ENCODE peak calls at places on chromosomes 4 and X, in six cellular contexts. One of them, this sample, is unnamed.
A peak's percentile ranks its signal among the peaks of the same experiment; 100 is the strongest.

GRCh38 chr4:88333741-88334405 is 44.8 kb upstream of the HERC6 start:
- DNase-seq in anterior cingulate cortex: no peak
- DNase-seq in astrocyte of the spinal cord: no peak
- DNase-seq in PC-3: no peak
- DNase-seq in activated T-helper 1 cell treated with Interleukin-2 at 50 U/mL for 16 hours: no peak
- DNase-seq in stimulated activated CD4-positive, alpha-beta T cell treated with anti-CD3 and anti-CD28 coated beads, Interleukin-2, amount 100 ng/mL, for 24 hours: no peak
- DNase-seq in this sample: no peak

GRCh38 chrX:44003975-44004374 is 30.8 kb upstream of the NDP start:
- DNase-seq in anterior cingulate cortex: no peak
- DNase-seq in astrocyte of the spinal cord: no peak
- DNase-seq in PC-3: no peak
- DNase-seq in activated T-helper 1 cell treated with Interleukin-2 at 50 U/mL for 16 hours: no peak
- DNase-seq in stimulated activated CD4-positive, alpha-beta T cell treated with anti-CD3 and anti-CD28 coated beads, Interleukin-2, amount 100 ng/mL, for 24 hours: no peak
- DNase-seq in this sample: no peak

GRCh38 chrX:21940356-21940829 is at the start of gene SMS:
- DNase-seq in anterior cingulate cortex: peak; percentile 23
- DNase-seq in astrocyte of the spinal cord: peak; percentile 77
- DNase-seq in PC-3: peak; percentile 81
- DNase-seq in activated T-helper 1 cell treated with Interleukin-2 at 50 U/mL for 16 hours: peak; percentile 26
- DNase-seq in stimulated activated CD4-positive, alpha-beta T cell treated with anti-CD3 and anti-CD28 coated beads, Interleukin-2, amount 100 ng/mL, for 24 hours: peak; percentile 61
- DNase-seq in this sample: peak; percentile 74

GRCh38 chrX:123399709-123400108 is 215.6 kb downstream of the GRIA3 start:
- DNase-seq in anterior cingulate cortex: no peak
- DNase-seq in astrocyte of the spinal cord: no peak
- DNase-seq in PC-3: no peak
- DNase-seq in activated T-helper 1 cell treated with Interleukin-2 at 50 U/mL for 16 hours: no peak
- DNase-seq in stimulated activated CD4-positive, alpha-beta T cell treated with anti-CD3 and anti-CD28 coated beads, Interleukin-2, amount 100 ng/mL, for 24 hours: no peak
- DNase-seq in this sample: no peak

GRCh38 chr4:87188063-87188462 is 32.4 kb downstream of the KLHL8 start:
- DNase-seq in anterior cingulate cortex: no peak
- DNase-seq in astrocyte of the spinal cord: peak; percentile 37
- DNase-seq in PC-3: peak; percentile 58
- DNase-seq in activated T-helper 1 cell treated with Interleukin-2 at 50 U/mL for 16 hours: no peak
- DNase-seq in stimulated activated CD4-positive, alpha-beta T cell treated with anti-CD3 and anti-CD28 coated beads, Interleukin-2, amount 100 ng/mL, for 24 hours: no peak
- DNase-seq in this sample: no peak

GRCh38 chr4:173735055-173735454 is 205.0 kb upstream of the HAND2 start:
- DNase-seq in anterior cingulate cortex: no peak
- DNase-seq in astrocyte of the spinal cord: no peak
- DNase-seq in PC-3: no peak
- DNase-seq in activated T-helper 1 cell treated with Interleukin-2 at 50 U/mL for 16 hours: no peak
- DNase-seq in stimulated activated CD4-positive, alpha-beta T cell treated with anti-CD3 and anti-CD28 coated beads, Interleukin-2, amount 100 ng/mL, for 24 hours: no peak
- DNase-seq in this sample: no peak

GRCh38 chr4:156663663-156664062 is 307.9 kb downstream of the PDGFC start:
- DNase-seq in anterior cingulate cortex: no peak
- DNase-seq in astrocyte of the spinal cord: no peak
- DNase-seq in PC-3: no peak
- DNase-seq in activated T-helper 1 cell treated with Interleukin-2 at 50 U/mL for 16 hours: no peak
- DNase-seq in stimulated activated CD4-positive, alpha-beta T cell treated with anti-CD3 and anti-CD28 coated beads, Interleukin-2, amount 100 ng/mL, for 24 hours: no peak
- DNase-seq in this sample: no peak

GRCh38 chr4:75243570-75243969 is 270.6 kb downstream of the RCHY1 start:
- DNase-seq in anterior cingulate cortex: no peak
- DNase-seq in astrocyte of the spinal cord: no peak
- DNase-seq in PC-3: no peak
- DNase-seq in activated T-helper 1 cell treated with Interleukin-2 at 50 U/mL for 16 hours: no peak
- DNase-seq in stimulated activated CD4-positive, alpha-beta T cell treated with anti-CD3 and anti-CD28 coated beads, Interleukin-2, amount 100 ng/mL, for 24 hours: no peak
- DNase-seq in this sample: peak; percentile 43

GRCh38 chrX:68238568-68238967 is 194.7 kb downstream of the OPHN1 start:
- DNase-seq in anterior cingulate cortex: no peak
- DNase-seq in astrocyte of the spinal cord: no peak
- DNase-seq in PC-3: peak; percentile 43
- DNase-seq in activated T-helper 1 cell treated with Interleukin-2 at 50 U/mL for 16 hours: no peak
- DNase-seq in stimulated activated CD4-positive, alpha-beta T cell treated with anti-CD3 and anti-CD28 coated beads, Interleukin-2, amount 100 ng/mL, for 24 hours: no peak
- DNase-seq in this sample: no peak

GRCh38 chrX:103170216-103170615 is 44.7 kb upstream of the BEX4 start:
- DNase-seq in anterior cingulate cortex: no peak
- DNase-seq in astrocyte of the spinal cord: peak; percentile 10
- DNase-seq in PC-3: peak; percentile 63
- DNase-seq in activated T-helper 1 cell treated with Interleukin-2 at 50 U/mL for 16 hours: no peak
- DNase-seq in stimulated activated CD4-positive, alpha-beta T cell treated with anti-CD3 and anti-CD28 coated beads, Interleukin-2, amount 100 ng/mL, for 24 hours: no peak
- DNase-seq in this sample: no peak

GRCh38 chr4:100081511-100081910 is 108.8 kb downstream of the DDIT4L start:
- DNase-seq in anterior cingulate cortex: no peak
- DNase-seq in astrocyte of the spinal cord: no peak
- DNase-seq in PC-3: peak; percentile 55
- DNase-seq in activated T-helper 1 cell treated with Interleukin-2 at 50 U/mL for 16 hours: no peak
- DNase-seq in stimulated activated CD4-positive, alpha-beta T cell treated with anti-CD3 and anti-CD28 coated beads, Interleukin-2, amount 100 ng/mL, for 24 hours: no peak
- DNase-seq in this sample: no peak

GRCh38 chr4:132593717-132594400 is 555.2 kb upstream of the PCDH10 start:
- DNase-seq in anterior cingulate cortex: no peak
- DNase-seq in astrocyte of the spinal cord: peak; percentile 16
- DNase-seq in PC-3: peak; percentile 52
- DNase-seq in activated T-helper 1 cell treated with Interleukin-2 at 50 U/mL for 16 hours: no peak
- DNase-seq in stimulated activated CD4-positive, alpha-beta T cell treated with anti-CD3 and anti-CD28 coated beads, Interleukin-2, amount 100 ng/mL, for 24 hours: no peak
- DNase-seq in this sample: no peak

GRCh38 chr4:159178147-159178541 is 75.3 kb downstream of the RAPGEF2 start:
- DNase-seq in anterior cingulate cortex: no peak
- DNase-seq in astrocyte of the spinal cord: peak; percentile 35
- DNase-seq in PC-3: no peak
- DNase-seq in activated T-helper 1 cell treated with Interleukin-2 at 50 U/mL for 16 hours: no peak
- DNase-seq in stimulated activated CD4-positive, alpha-beta T cell treated with anti-CD3 and anti-CD28 coated beads, Interleukin-2, amount 100 ng/mL, for 24 hours: no peak
- DNase-seq in this sample: no peak

GRCh38 chrX:20059467-20060128 is 57.1 kb downstream of the MAP7D2 start:
- DNase-seq in anterior cingulate cortex: no peak
- DNase-seq in astrocyte of the spinal cord: no peak
- DNase-seq in PC-3: peak; percentile 30
- DNase-seq in activated T-helper 1 cell treated with Interleukin-2 at 50 U/mL for 16 hours: no peak
- DNase-seq in stimulated activated CD4-positive, alpha-beta T cell treated with anti-CD3 and anti-CD28 coated beads, Interleukin-2, amount 100 ng/mL, for 24 hours: no peak
- DNase-seq in this sample: no peak

GRCh38 chr4:103718993-103719319 is 829 bp downstream of the TACR3 start:
- DNase-seq in anterior cingulate cortex: no peak
- DNase-seq in astrocyte of the spinal cord: peak; percentile 16
- DNase-seq in PC-3: no peak
- DNase-seq in activated T-helper 1 cell treated with Interleukin-2 at 50 U/mL for 16 hours: no peak
- DNase-seq in stimulated activated CD4-positive, alpha-beta T cell treated with anti-CD3 and anti-CD28 coated beads, Interleukin-2, amount 100 ng/mL, for 24 hours: no peak
- DNase-seq in this sample: no peak

GRCh38 chr4:182856862-182857261 is 60.3 kb downstream of the DCTD start:
- DNase-seq in anterior cingulate cortex: no peak
- DNase-seq in astrocyte of the spinal cord: no peak
- DNase-seq in PC-3: no peak
- DNase-seq in activated T-helper 1 cell treated with Interleukin-2 at 50 U/mL for 16 hours: no peak
- DNase-seq in stimulated activated CD4-positive, alpha-beta T cell treated with anti-CD3 and anti-CD28 coated beads, Interleukin-2, amount 100 ng/mL, for 24 hours: no peak
- DNase-seq in this sample: no peak

GRCh38 chr4:6918345-6918744 is 8.7 kb downstream of the TBC1D14 start:
- DNase-seq in anterior cingulate cortex: no peak
- DNase-seq in astrocyte of the spinal cord: no peak
- DNase-seq in PC-3: no peak
- DNase-seq in activated T-helper 1 cell treated with Interleukin-2 at 50 U/mL for 16 hours: no peak
- DNase-seq in stimulated activated CD4-positive, alpha-beta T cell treated with anti-CD3 and anti-CD28 coated beads, Interleukin-2, amount 100 ng/mL, for 24 hours: no peak
- DNase-seq in this sample: no peak

GRCh38 chr4:98959411-98959810 is 30.5 kb upstream of the EIF4E start:
- DNase-seq in anterior cingulate cortex: no peak
- DNase-seq in astrocyte of the spinal cord: no peak
- DNase-seq in PC-3: no peak
- DNase-seq in activated T-helper 1 cell treated with Interleukin-2 at 50 U/mL for 16 hours: no peak
- DNase-seq in stimulated activated CD4-positive, alpha-beta T cell treated with anti-CD3 and anti-CD28 coated beads, Interleukin-2, amount 100 ng/mL, for 24 hours: no peak
- DNase-seq in this sample: no peak

GRCh38 chr4:124279741-124280140 is 432.8 kb downstream of the ANKRD50 start:
- DNase-seq in anterior cingulate cortex: no peak
- DNase-seq in astrocyte of the spinal cord: no peak
- DNase-seq in PC-3: peak; percentile 29
- DNase-seq in activated T-helper 1 cell treated with Interleukin-2 at 50 U/mL for 16 hours: no peak
- DNase-seq in stimulated activated CD4-positive, alpha-beta T cell treated with anti-CD3 and anti-CD28 coated beads, Interleukin-2, amount 100 ng/mL, for 24 hours: no peak
- DNase-seq in this sample: no peak

GRCh38 chr4:8048856-8049686 is 109.4 kb upstream of the AFAP1 start:
- DNase-seq in anterior cingulate cortex: no peak
- DNase-seq in astrocyte of the spinal cord: no peak
- DNase-seq in PC-3: no peak
- DNase-seq in activated T-helper 1 cell treated with Interleukin-2 at 50 U/mL for 16 hours: no peak
- DNase-seq in stimulated activated CD4-positive, alpha-beta T cell treated with anti-CD3 and anti-CD28 coated beads, Interleukin-2, amount 100 ng/mL, for 24 hours: no peak
- DNase-seq in this sample: no peak

GRCh38 chr4:2795558-2796260 is 2.8 kb downstream of the SH3BP2 start:
- DNase-seq in anterior cingulate cortex: no peak
- DNase-seq in astrocyte of the spinal cord: no peak
- DNase-seq in PC-3: no peak
- DNase-seq in activated T-helper 1 cell treated with Interleukin-2 at 50 U/mL for 16 hours: no peak
- DNase-seq in stimulated activated CD4-positive, alpha-beta T cell treated with anti-CD3 and anti-CD28 coated beads, Interleukin-2, amount 100 ng/mL, for 24 hours: no peak
- DNase-seq in this sample: peak; percentile 31

GRCh38 chrX:23365541-23365940 is 30.9 kb downstream of the PTCHD1 start:
- DNase-seq in anterior cingulate cortex: no peak
- DNase-seq in astrocyte of the spinal cord: no peak
- DNase-seq in PC-3: no peak
- DNase-seq in activated T-helper 1 cell treated with Interleukin-2 at 50 U/mL for 16 hours: no peak
- DNase-seq in stimulated activated CD4-positive, alpha-beta T cell treated with anti-CD3 and anti-CD28 coated beads, Interleukin-2, amount 100 ng/mL, for 24 hours: no peak
- DNase-seq in this sample: no peak

GRCh38 chr4:37993806-37994205 is 33.6 kb downstream of the PTTG2 start:
- DNase-seq in anterior cingulate cortex: no peak
- DNase-seq in astrocyte of the spinal cord: no peak
- DNase-seq in PC-3: no peak
- DNase-seq in activated T-helper 1 cell treated with Interleukin-2 at 50 U/mL for 16 hours: no peak
- DNase-seq in stimulated activated CD4-positive, alpha-beta T cell treated with anti-CD3 and anti-CD28 coated beads, Interleukin-2, amount 100 ng/mL, for 24 hours: no peak
- DNase-seq in this sample: no peak

GRCh38 chr4:169103966-169104412 is 93.9 kb upstream of the CBR4 start:
- DNase-seq in anterior cingulate cortex: no peak
- DNase-seq in astrocyte of the spinal cord: peak; percentile 25
- DNase-seq in PC-3: peak; percentile 95
- DNase-seq in activated T-helper 1 cell treated with Interleukin-2 at 50 U/mL for 16 hours: no peak
- DNase-seq in stimulated activated CD4-positive, alpha-beta T cell treated with anti-CD3 and anti-CD28 coated beads, Interleukin-2, amount 100 ng/mL, for 24 hours: no peak
- DNase-seq in this sample: no peak

GRCh38 chr4:38387348-38387747 is 276.7 kb upstream of the KLF3 start:
- DNase-seq in anterior cingulate cortex: no peak
- DNase-seq in astrocyte of the spinal cord: peak; percentile 39
- DNase-seq in PC-3: no peak
- DNase-seq in activated T-helper 1 cell treated with Interleukin-2 at 50 U/mL for 16 hours: no peak
- DNase-seq in stimulated activated CD4-positive, alpha-beta T cell treated with anti-CD3 and anti-CD28 coated beads, Interleukin-2, amount 100 ng/mL, for 24 hours: no peak
- DNase-seq in this sample: peak; percentile 78

GRCh38 chr4:184588893-184589292 is 60.4 kb downstream of the CASP3 start:
- DNase-seq in anterior cingulate cortex: peak; percentile 11
- DNase-seq in astrocyte of the spinal cord: peak; percentile 53
- DNase-seq in PC-3: no peak
- DNase-seq in activated T-helper 1 cell treated with Interleukin-2 at 50 U/mL for 16 hours: no peak
- DNase-seq in stimulated activated CD4-positive, alpha-beta T cell treated with anti-CD3 and anti-CD28 coated beads, Interleukin-2, amount 100 ng/mL, for 24 hours: no peak
- DNase-seq in this sample: no peak

GRCh38 chrX:139931646-139932076 is 1.2 kb downstream of the ATP11C start:
- DNase-seq in anterior cingulate cortex: no peak
- DNase-seq in astrocyte of the spinal cord: no peak
- DNase-seq in PC-3: no peak
- DNase-seq in activated T-helper 1 cell treated with Interleukin-2 at 50 U/mL for 16 hours: no peak
- DNase-seq in stimulated activated CD4-positive, alpha-beta T cell treated with anti-CD3 and anti-CD28 coated beads, Interleukin-2, amount 100 ng/mL, for 24 hours: no peak
- DNase-seq in this sample: no peak

GRCh38 chr4:8303485-8304281 is 34.1 kb downstream of the HTRA3 start:
- DNase-seq in anterior cingulate cortex: no peak
- DNase-seq in astrocyte of the spinal cord: peak; percentile 79
- DNase-seq in PC-3: peak; percentile 90
- DNase-seq in activated T-helper 1 cell treated with Interleukin-2 at 50 U/mL for 16 hours: no peak
- DNase-seq in stimulated activated CD4-positive, alpha-beta T cell treated with anti-CD3 and anti-CD28 coated beads, Interleukin-2, amount 100 ng/mL, for 24 hours: no peak
- DNase-seq in this sample: no peak

GRCh38 chr4:86633854-86634253 is 39.7 kb downstream of the PTPN13 start:
- DNase-seq in anterior cingulate cortex: no peak
- DNase-seq in astrocyte of the spinal cord: peak; percentile 25
- DNase-seq in PC-3: no peak
- DNase-seq in activated T-helper 1 cell treated with Interleukin-2 at 50 U/mL for 16 hours: no peak
- DNase-seq in stimulated activated CD4-positive, alpha-beta T cell treated with anti-CD3 and anti-CD28 coated beads, Interleukin-2, amount 100 ng/mL, for 24 hours: no peak
- DNase-seq in this sample: no peak

This sample was measured in colonic mucosa.